ENCODE peak calls at places on chromosomes 5 and 9, in seven cellular contexts. R is type B pancreatic cell, D is GM12892, S is NCI-H226, U is T-helper 17 cell, O is NCI-H1092 treated with DMSO at 0.1 percent for 48 hours, V is anterior cingulate cortex. H is an unnamed sample.

GRCh38 chr5:35089688-35090314 is 42.1 kb upstream of the AGXT2 start:
- DNase-seq in R (no peak), D (peak), S (peak), U (peak), O (peak), V (peak), H (peak)

GRCh38 chr9:78707481-78707977 is 410.6 kb downstream of the PSAT1 start:
- DNase-seq in R (no peak), D (no peak), S (peak), U (no peak), O (no peak), V (no peak), H (peak)

GRCh38 chr5:1374680-1375055 is 29.8 kb upstream of the CLPTM1L start:
- DNase-seq in R (no peak), D (no peak), S (peak), U (no peak), O (no peak), V (no peak), H (no peak)

GRCh38 chr9:125003332-125003731 is 62.4 kb upstream of the GOLGA1 start:
- DNase-seq in R (no peak), D (no peak), S (no peak), U (no peak), O (no peak), V (no peak), H (no peak)

GRCh38 chr9:136902259-136902821 is 16.0 kb downstream of the TRAF2 start:
- DNase-seq in R (no peak), D (peak), S (peak), U (peak), O (no peak), V (no peak), H (peak)

GRCh38 chr9:89712285-89712684 is 107.5 kb downstream of the GADD45G start:
- DNase-seq in R (no peak), D (no peak), S (no peak), U (no peak), O (no peak), V (no peak), H (no peak)

GRCh38 chr9:80881350-80881749 is 808.0 kb downstream of the TLE1 start:
- DNase-seq in R (no peak), D (no peak), S (no peak), U (no peak), O (no peak), V (no peak), H (no peak)

GRCh38 chr5:43661102-43661501 is 58.1 kb downstream of the NNT start:
- DNase-seq in R (no peak), D (no peak), S (no peak), U (no peak), O (no peak), V (no peak), H (no peak)

GRCh38 chr9:125632321-125633115 is 74.5 kb downstream of the MAPKAP1 start:
- DNase-seq in R (no peak), D (peak), S (peak), U (no peak), O (no peak), V (no peak), H (peak)

GRCh38 chr5:151739939-151740335 is 18.5 kb downstream of the ATOX1 start:
- DNase-seq in R (no peak), D (no peak), S (peak), U (no peak), O (no peak), V (no peak), H (peak)

GRCh38 chr9:63859475-63860215 is 1425.4 kb downstream of the FOXD4L5 start:
- DNase-seq in R (no peak), D (no peak), S (no peak), U (no peak), O (no peak), V (no peak), H (no peak)

GRCh38 chr5:171888051-171888481 is 102.4 kb downstream of the SMIM23 start:
- DNase-seq in R (no peak), D (no peak), S (no peak), U (no peak), O (no peak), V (no peak), H (no peak)